ENCODE peak calls at places on chromosomes 2 and 18, in nine cellular contexts. V, H, I, G, A, F, O, S and Y are unnamed samples.

GRCh38 chr2:164847966-164848365 is 6.3 kb upstream of the COBLL1 start:
- DNase-seq in V (no peak), H (no peak), I (no peak), G (no peak), A (no peak), F (no peak), O (no peak), S (no peak), Y (no peak)

GRCh38 chr18:78622251-78622953 is 357.2 kb upstream of the SALL3 start:
- DNase-seq in V (no peak), H (peak), I (no peak), G (no peak), A (no peak), F (no peak), O (no peak), S (no peak), Y (peak)

GRCh38 chr2:598043-598802 is 79.0 kb downstream of the TMEM18 start:
- DNase-seq in V (no peak), H (no peak), I (no peak), G (no peak), A (no peak), F (no peak), O (no peak), S (no peak), Y (no peak)

GRCh38 chr2:120576509-120577474 is 158.9 kb upstream of the GLI2 start:
- DNase-seq in V (no peak), H (no peak), I (no peak), G (no peak), A (no peak), F (peak), O (no peak), S (no peak), Y (peak)

GRCh38 chr2:74816540-74817331 is 17.2 kb upstream of the HK2 start:
- DNase-seq in V (no peak), H (no peak), I (no peak), G (no peak), A (peak), F (no peak), O (peak), S (peak), Y (no peak)

GRCh38 chr2:97711394-97711711 is 2.0 kb upstream of the ZAP70 start:
- DNase-seq in V (no peak), H (no peak), I (no peak), G (no peak), A (no peak), F (no peak), O (no peak), S (no peak), Y (no peak)

GRCh38 chr2:112912403-112912802 is 1.4 kb downstream of the IL37 start:
- DNase-seq in V (no peak), H (no peak), I (no peak), G (no peak), A (no peak), F (no peak), O (no peak), S (no peak), Y (no peak)

GRCh38 chr2:169895294-169895985 is 68.2 kb downstream of the UBR3 start:
- DNase-seq in V (no peak), H (no peak), I (no peak), G (no peak), A (no peak), F (no peak), O (no peak), S (peak), Y (no peak)

GRCh38 chr2:23435250-23436035 is 50.5 kb downstream of the KLHL29 start:
- DNase-seq in V (peak), H (no peak), I (no peak), G (no peak), A (no peak), F (no peak), O (no peak), S (no peak), Y (no peak)

GRCh38 chr2:45882707-45883106 is 231.2 kb downstream of the PRKCE start:
- DNase-seq in V (no peak), H (no peak), I (no peak), G (no peak), A (no peak), F (peak), O (peak), S (no peak), Y (no peak)

GRCh38 chr18:49020621-49021021 is 69.9 kb upstream of the SMAD7 start:
- DNase-seq in V (no peak), H (peak), I (no peak), G (no peak), A (no peak), F (peak), O (no peak), S (no peak), Y (peak)